ENCODE peak calls at places on chromosomes 16 and 17, in seven cellular contexts. B is mesendoderm, F is H9, U is neuronal stem cell, N is mesenchymal stem cell, Z is H1, W is trophoblast cell. P is an unnamed sample.

GRCh38 chr16:89489731-89490385 is 503 bp downstream of the ANKRD11 start:
- DNase-seq in B (no peak), F (no peak), U (no peak), N (no peak), Z (no peak), W (no peak), P (no peak)

GRCh38 chr17:27860971-27861669 is 32.0 kb downstream of the LYRM9 start:
- DNase-seq in B (no peak), F (no peak), U (no peak), N (no peak), Z (no peak), W (no peak), P (no peak)

GRCh38 chr16:10335681-10336080 is 50.2 kb upstream of the ATF7IP2 start:
- DNase-seq in B (no peak), F (no peak), U (no peak), N (no peak), Z (no peak), W (no peak), P (no peak)

GRCh38 chr17:32591428-32591827 is 104.6 kb downstream of the CDK5R1 start:
- DNase-seq in B (no peak), F (no peak), U (no peak), N (no peak), Z (no peak), W (no peak), P (no peak)

GRCh38 chr17:61362396-61362795 is 37.2 kb upstream of the TBX2 start:
- DNase-seq in B (no peak), F (no peak), U (no peak), N (no peak), Z (no peak), W (no peak), P (no peak)

GRCh38 chr17:27996157-27997043 is 46.1 kb upstream of the NLK start:
- DNase-seq in B (no peak), F (no peak), U (no peak), N (no peak), Z (no peak), W (no peak), P (no peak)

GRCh38 chr17:29615048-29615385 is 7.7 kb downstream of the CORO6 start:
- DNase-seq in B (no peak), F (no peak), U (no peak), N (peak), Z (no peak), W (no peak), P (no peak)

GRCh38 chr17:67124469-67125148 is 80.3 kb downstream of the CACNG1 start:
- DNase-seq in B (no peak), F (no peak), U (no peak), N (no peak), Z (no peak), W (no peak), P (no peak)

GRCh38 chr17:47288531-47289116 is 35.0 kb downstream of the ITGB3 start:
- DNase-seq in B (no peak), F (no peak), U (no peak), N (peak), Z (no peak), W (no peak), P (peak)

GRCh38 chr16:68361485-68361884 is 50.7 kb downstream of the PRMT7 start:
- DNase-seq in B (no peak), F (no peak), U (no peak), N (no peak), Z (no peak), W (no peak), P (no peak)

GRCh38 chr17:77638229-77638628 is 320.3 kb upstream of the TNRC6C start:
- DNase-seq in B (no peak), F (peak), U (no peak), N (no peak), Z (no peak), W (no peak), P (no peak)

GRCh38 chr17:77637807-77638182 is 320.7 kb upstream of the TNRC6C start:
- DNase-seq in B (peak), F (no peak), U (peak), N (no peak), Z (no peak), W (no peak), P (no peak)

GRCh38 chr17:77634710-77635109 is 323.8 kb upstream of the TNRC6C start:
- DNase-seq in B (no peak), F (peak), U (no peak), N (no peak), Z (no peak), W (no peak), P (no peak)

GRCh38 chr17:77635176-77635575 is 323.3 kb upstream of the TNRC6C start:
- DNase-seq in B (no peak), F (peak), U (no peak), N (no peak), Z (no peak), W (no peak), P (no peak)

GRCh38 chr17:77636835-77637806 is 321.4 kb upstream of the TNRC6C start:
- DNase-seq in B (no peak), F (peak), U (no peak), N (no peak), Z (no peak), W (no peak), P (no peak)
- H3K18ac ChIP-seq in B (no peak), F (no peak), U (peak), N (no peak), Z (no peak), W (no peak), P (no peak)

GRCh38 chr16:30588651-30589050 is 3.2 kb upstream of the ZNF785 start:
- DNase-seq in B (no peak), F (no peak), U (no peak), N (no peak), Z (no peak), W (no peak), P (no peak)
- H3K18ac ChIP-seq in B (no peak), F (no peak), U (no peak), N (no peak), Z (no peak), W (no peak), P (no peak)

DNA sequence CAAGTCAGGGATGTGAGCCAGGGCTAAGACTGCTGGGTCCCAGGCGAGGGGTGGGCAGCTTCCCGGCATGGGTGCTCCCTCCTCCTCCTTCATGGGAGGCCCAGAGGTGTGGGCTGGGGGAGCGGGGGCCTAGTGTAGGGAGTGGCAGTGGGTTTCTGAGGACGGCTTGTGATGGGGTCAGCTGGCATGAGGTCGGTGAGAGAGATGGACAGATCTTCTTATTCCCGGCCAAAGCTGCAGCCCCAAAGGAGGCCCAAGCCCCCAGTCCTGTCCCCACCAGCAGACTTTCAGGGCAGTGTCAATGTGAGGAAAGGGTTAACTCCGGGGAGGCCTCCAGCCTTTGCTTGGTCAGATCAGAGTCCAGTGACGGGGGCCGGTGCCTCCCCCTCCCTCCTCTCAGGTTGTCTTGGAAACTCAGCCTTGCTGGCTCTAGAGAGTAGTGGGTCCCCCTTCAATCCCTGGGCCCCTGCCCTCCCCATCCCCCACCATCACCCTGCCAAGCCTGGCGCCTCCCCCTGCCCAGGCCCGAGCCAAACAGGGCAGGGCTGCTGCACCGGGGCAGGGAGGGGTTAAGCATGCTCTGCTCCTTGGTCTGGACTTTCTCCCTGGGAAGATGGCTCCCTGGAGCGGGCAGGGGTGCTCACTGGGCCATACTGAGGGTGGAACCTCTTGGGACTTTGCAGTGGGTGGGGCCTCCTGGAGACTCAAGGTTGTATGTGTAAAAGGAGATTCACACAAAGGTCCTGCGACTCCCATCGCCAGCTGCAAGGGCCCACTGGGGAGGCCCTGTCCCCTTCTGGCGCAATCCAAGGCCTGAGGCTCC is 12.4 kb downstream of the NAT9 start:
- DNase-seq in B (no peak), F (no peak), U (peak), N (no peak), Z (no peak), W (no peak), P (no peak)
- H3K18ac ChIP-seq in B (no peak), F (no peak), U (peak), N (no peak), Z (no peak), W (no peak), P (no peak)

DNA sequence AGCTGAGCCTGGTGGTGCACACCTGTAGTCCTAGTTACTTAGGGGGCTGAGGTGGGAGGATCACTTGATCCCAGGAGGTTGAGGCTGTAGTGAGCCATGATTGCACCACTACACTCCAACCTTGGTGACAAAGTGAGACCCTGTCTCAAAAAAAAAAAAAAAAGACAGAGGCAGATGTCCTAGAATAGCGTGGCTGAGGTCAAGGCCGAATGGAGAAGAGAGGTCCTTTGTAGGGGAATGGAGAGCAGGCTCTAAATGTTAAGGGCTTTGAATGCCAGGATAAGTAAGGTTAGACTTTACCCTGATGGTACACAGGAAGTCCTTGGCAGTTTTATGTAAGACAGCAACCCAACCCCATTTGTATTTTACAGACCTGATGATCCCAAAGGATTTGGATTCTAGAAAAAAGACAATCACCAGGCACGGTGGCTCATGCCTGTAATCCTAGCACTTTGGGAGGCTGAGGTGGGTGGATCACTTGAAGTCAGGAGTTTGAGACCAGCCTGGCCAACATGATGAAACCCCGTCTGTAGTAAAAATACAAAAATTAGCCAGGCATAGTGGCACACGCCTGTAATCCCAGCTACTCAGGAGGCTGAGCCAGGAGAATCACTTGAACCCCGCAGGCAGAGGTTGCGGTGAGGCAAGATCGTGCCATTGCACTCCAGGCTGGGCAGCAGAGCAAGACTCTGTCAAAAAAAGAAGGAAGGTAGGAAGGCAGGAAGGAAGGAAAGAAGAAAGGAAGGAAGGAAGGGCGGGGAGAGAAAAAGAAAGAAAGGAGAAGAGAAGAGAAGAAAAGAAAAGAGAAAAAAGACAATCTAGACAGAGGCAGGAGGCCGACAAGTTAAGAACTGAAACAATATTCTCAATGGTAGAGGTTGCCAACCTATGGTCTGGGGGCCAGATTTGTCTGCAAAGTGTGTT is 2.1 kb upstream of the SBK1 start:
- DNase-seq in B (no peak), F (no peak), U (no peak), N (no peak), Z (no peak), W (no peak), P (no peak)
- H3K18ac ChIP-seq in B (no peak), F (no peak), U (no peak), N (no peak), Z (no peak), W (no peak), P (no peak)

DNA sequence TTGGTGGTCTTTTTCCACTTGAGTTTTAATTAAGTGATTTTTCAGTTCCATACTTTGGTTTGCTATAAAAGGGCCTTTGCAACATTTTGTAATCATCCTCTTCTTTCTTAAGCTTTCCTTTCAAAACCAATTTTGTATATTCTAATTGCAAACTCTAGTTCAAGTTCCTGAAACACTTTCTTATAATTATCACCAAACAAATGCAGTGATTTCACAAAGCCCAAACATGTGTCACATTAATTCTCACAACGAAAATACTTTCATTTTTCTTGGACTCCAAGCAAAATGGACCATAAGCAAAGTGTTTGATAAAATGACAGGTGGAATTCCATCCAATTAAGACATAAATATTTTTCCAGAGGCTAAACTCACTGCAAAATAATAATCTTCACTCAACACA is 188.2 kb upstream of the IRX5 start:
- DNase-seq in B (no peak), F (no peak), U (no peak), N (no peak), Z (no peak), W (no peak), P (no peak)
- H3K18ac ChIP-seq in B (no peak), F (no peak), U (no peak), N (no peak), Z (no peak), W (no peak), P (no peak)

GRCh38 chr17:1168537-1169234 is 11.1 kb downstream of the ABR start:
- DNase-seq in B (no peak), F (no peak), U (no peak), N (no peak), Z (no peak), W (no peak), P (no peak)
- H3K18ac ChIP-seq in B (no peak), F (no peak), U (no peak), N (no peak), Z (no peak), W (no peak), P (no peak)

GRCh38 chr17:45910667-45911066 is 16.3 kb downstream of the MAPT start:
- DNase-seq in B (no peak), F (no peak), U (no peak), N (no peak), Z (no peak), W (no peak), P (no peak)
- H3K18ac ChIP-seq in B (no peak), F (no peak), U (no peak), N (no peak), Z (no peak), W (no peak), P (no peak)

GRCh38 chr16:64397945-64398508 is 723.8 kb downstream of the CDH11 start:
- DNase-seq in B (no peak), F (no peak), U (no peak), N (no peak), Z (no peak), W (no peak), P (peak)
- H3K18ac ChIP-seq in B (no peak), F (no peak), U (no peak), N (no peak), Z (no peak), W (no peak), P (no peak)

DNA sequence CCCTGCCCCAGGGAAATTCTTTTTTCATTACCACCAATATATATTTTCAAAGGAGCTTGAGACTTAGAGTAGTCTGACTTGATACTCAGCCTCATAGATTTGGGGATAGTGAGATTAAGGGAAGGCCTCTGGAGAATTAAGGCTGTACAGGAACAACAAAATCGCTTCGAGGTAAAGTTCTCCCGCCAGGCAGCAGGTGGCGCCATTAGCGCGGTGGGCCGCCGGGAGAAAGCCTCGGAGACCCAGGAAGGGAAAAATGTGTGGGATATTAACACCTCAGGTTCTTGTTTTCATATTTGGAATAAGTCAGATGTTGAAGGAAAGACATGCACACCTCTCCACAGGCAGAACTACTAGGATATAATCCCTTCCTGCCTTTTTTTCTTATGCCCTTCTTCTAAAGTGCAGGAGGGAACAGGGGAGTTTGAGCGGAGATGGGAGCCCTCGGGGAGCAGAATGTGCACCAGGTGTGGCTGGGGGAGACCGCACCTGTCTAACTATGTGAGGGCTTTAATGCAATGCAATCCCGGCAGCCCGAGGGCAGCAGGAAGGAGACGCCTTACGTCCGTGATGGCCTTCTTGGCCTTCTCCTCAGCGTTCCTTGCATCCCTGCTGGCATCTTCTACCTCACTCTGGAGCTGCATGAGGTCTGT is 25.9 kb downstream of the MYH3 start:
- DNase-seq in B (peak), F (peak), U (no peak), N (peak), Z (no peak), W (no peak), P (peak)
- H3K18ac ChIP-seq in B (no peak), F (no peak), U (peak), N (no peak), Z (no peak), W (no peak), P (no peak)

P was measured in IMR-90.